ENCODE peak calls at places on chromosomes 3 and 15, in eight cellular contexts. One of them, this sample, is unnamed.

GRCh38 chr15:81531141-81531592 is 157.2 kb upstream of the TMC3 start:
- DNase-seq in esophagus squamous epithelium: no peak
- DNase-seq in CD8-positive, alpha-beta memory T cell: no peak
- DNase-seq in SW 1271: no peak
- DNase-seq in non-pigmented ciliary epithelial cell: no peak
- DNase-seq in germinal center: no peak
- DNase-seq in NCI-H1092: no peak
- DNase-seq in stimulated activated CD4-positive, alpha-beta T cell treated with anti-CD3 and anti-CD28 coated beads, Interleukin-2, amount 100 ng/mL, for 48 hours: no peak
- DNase-seq in this sample: no peak

GRCh38 chr3:189631409-189631808 is 220 bp downstream of the TP63 start:
- DNase-seq in esophagus squamous epithelium: no peak
- DNase-seq in CD8-positive, alpha-beta memory T cell: no peak
- DNase-seq in SW 1271: no peak
- DNase-seq in non-pigmented ciliary epithelial cell: no peak
- DNase-seq in germinal center: no peak
- DNase-seq in NCI-H1092: no peak
- DNase-seq in stimulated activated CD4-positive, alpha-beta T cell treated with anti-CD3 and anti-CD28 coated beads, Interleukin-2, amount 100 ng/mL, for 48 hours: no peak
- DNase-seq in this sample: no peak

GRCh38 chr3:117818592-117818991 is 1109.0 kb downstream of the TUSC7 start:
- DNase-seq in esophagus squamous epithelium: no peak
- DNase-seq in CD8-positive, alpha-beta memory T cell: no peak
- DNase-seq in SW 1271: no peak
- DNase-seq in non-pigmented ciliary epithelial cell: no peak
- DNase-seq in germinal center: no peak
- DNase-seq in NCI-H1092: no peak
- DNase-seq in stimulated activated CD4-positive, alpha-beta T cell treated with anti-CD3 and anti-CD28 coated beads, Interleukin-2, amount 100 ng/mL, for 48 hours: no peak
- DNase-seq in this sample: no peak

GRCh38 chr3:127320529-127321121 is 32.8 kb upstream of the PRR20G start:
- DNase-seq in esophagus squamous epithelium: no peak
- DNase-seq in CD8-positive, alpha-beta memory T cell: no peak
- DNase-seq in SW 1271: no peak
- DNase-seq in non-pigmented ciliary epithelial cell: no peak
- DNase-seq in germinal center: no peak
- DNase-seq in NCI-H1092: no peak
- DNase-seq in stimulated activated CD4-positive, alpha-beta T cell treated with anti-CD3 and anti-CD28 coated beads, Interleukin-2, amount 100 ng/mL, for 48 hours: no peak
- DNase-seq in this sample: no peak

GRCh38 chr3:101888653-101889052 is 39.3 kb downstream of the NFKBIZ start:
- DNase-seq in esophagus squamous epithelium: no peak
- DNase-seq in CD8-positive, alpha-beta memory T cell: no peak
- DNase-seq in SW 1271: no peak
- DNase-seq in non-pigmented ciliary epithelial cell: no peak
- DNase-seq in germinal center: no peak
- DNase-seq in NCI-H1092: no peak
- DNase-seq in stimulated activated CD4-positive, alpha-beta T cell treated with anti-CD3 and anti-CD28 coated beads, Interleukin-2, amount 100 ng/mL, for 48 hours: no peak
- DNase-seq in this sample: no peak

GRCh38 chr3:15439476-15439875 is 12.1 kb downstream of the EAF1 start:
- DNase-seq in esophagus squamous epithelium: no peak
- DNase-seq in CD8-positive, alpha-beta memory T cell: no peak
- DNase-seq in SW 1271: no peak
- DNase-seq in non-pigmented ciliary epithelial cell: no peak
- DNase-seq in germinal center: no peak
- DNase-seq in NCI-H1092: no peak
- DNase-seq in stimulated activated CD4-positive, alpha-beta T cell treated with anti-CD3 and anti-CD28 coated beads, Interleukin-2, amount 100 ng/mL, for 48 hours: no peak
- DNase-seq in this sample: no peak

GRCh38 chr3:126968328-126968994 is 14.5 kb upstream of the PLXNA1 start:
- DNase-seq in esophagus squamous epithelium: no peak
- DNase-seq in CD8-positive, alpha-beta memory T cell: no peak
- DNase-seq in SW 1271: no peak
- DNase-seq in non-pigmented ciliary epithelial cell: no peak
- DNase-seq in germinal center: no peak
- DNase-seq in NCI-H1092: no peak
- DNase-seq in stimulated activated CD4-positive, alpha-beta T cell treated with anti-CD3 and anti-CD28 coated beads, Interleukin-2, amount 100 ng/mL, for 48 hours: no peak
- DNase-seq in this sample: no peak

GRCh38 chr3:66378256-66378655 is 122.6 kb downstream of the LRIG1 start:
- DNase-seq in esophagus squamous epithelium: no peak
- DNase-seq in CD8-positive, alpha-beta memory T cell: peak; percentile 27
- DNase-seq in SW 1271: no peak
- DNase-seq in non-pigmented ciliary epithelial cell: no peak
- DNase-seq in germinal center: peak; percentile 38
- DNase-seq in NCI-H1092: no peak
- DNase-seq in stimulated activated CD4-positive, alpha-beta T cell treated with anti-CD3 and anti-CD28 coated beads, Interleukin-2, amount 100 ng/mL, for 48 hours: peak; percentile 44
- DNase-seq in this sample: peak; percentile 27

GRCh38 chr3:8443829-8444791 is 57.5 kb upstream of the LMCD1 start:
- DNase-seq in esophagus squamous epithelium: peak; percentile 17
- DNase-seq in CD8-positive, alpha-beta memory T cell: no peak
- DNase-seq in SW 1271: peak; percentile 93
- DNase-seq in non-pigmented ciliary epithelial cell: peak; percentile 99
- DNase-seq in germinal center: no peak
- DNase-seq in NCI-H1092: peak; percentile 53
- DNase-seq in stimulated activated CD4-positive, alpha-beta T cell treated with anti-CD3 and anti-CD28 coated beads, Interleukin-2, amount 100 ng/mL, for 48 hours: no peak
- DNase-seq in this sample: peak; percentile 67

GRCh38 chr3:160437083-160437455 is 12.5 kb downstream of the TRIM59 start:
- DNase-seq in esophagus squamous epithelium: no peak
- DNase-seq in CD8-positive, alpha-beta memory T cell: no peak
- DNase-seq in SW 1271: no peak
- DNase-seq in non-pigmented ciliary epithelial cell: no peak
- DNase-seq in germinal center: no peak
- DNase-seq in NCI-H1092: no peak
- DNase-seq in stimulated activated CD4-positive, alpha-beta T cell treated with anti-CD3 and anti-CD28 coated beads, Interleukin-2, amount 100 ng/mL, for 48 hours: no peak
- DNase-seq in this sample: no peak

GRCh38 chr15:42349178-42349577 is 10.1 kb upstream of the CAPN3 start:
- DNase-seq in esophagus squamous epithelium: no peak
- DNase-seq in CD8-positive, alpha-beta memory T cell: no peak
- DNase-seq in SW 1271: no peak
- DNase-seq in non-pigmented ciliary epithelial cell: peak; percentile 71
- DNase-seq in germinal center: no peak
- DNase-seq in NCI-H1092: no peak
- DNase-seq in stimulated activated CD4-positive, alpha-beta T cell treated with anti-CD3 and anti-CD28 coated beads, Interleukin-2, amount 100 ng/mL, for 48 hours: no peak
- DNase-seq in this sample: no peak

GRCh38 chr3:29311805-29312204 is 30.9 kb downstream of the RBMS3 start:
- DNase-seq in esophagus squamous epithelium: no peak
- DNase-seq in CD8-positive, alpha-beta memory T cell: no peak
- DNase-seq in SW 1271: no peak
- DNase-seq in non-pigmented ciliary epithelial cell: no peak
- DNase-seq in germinal center: no peak
- DNase-seq in NCI-H1092: no peak
- DNase-seq in stimulated activated CD4-positive, alpha-beta T cell treated with anti-CD3 and anti-CD28 coated beads, Interleukin-2, amount 100 ng/mL, for 48 hours: no peak
- DNase-seq in this sample: no peak

GRCh38 chr3:14537590-14538450 is 2.3 kb downstream of the GRIP2 start:
- DNase-seq in esophagus squamous epithelium: no peak
- DNase-seq in CD8-positive, alpha-beta memory T cell: no peak
- DNase-seq in SW 1271: no peak
- DNase-seq in non-pigmented ciliary epithelial cell: no peak
- DNase-seq in germinal center: peak; percentile 23
- DNase-seq in NCI-H1092: no peak
- DNase-seq in stimulated activated CD4-positive, alpha-beta T cell treated with anti-CD3 and anti-CD28 coated beads, Interleukin-2, amount 100 ng/mL, for 48 hours: no peak
- DNase-seq in this sample: peak; percentile 52

GRCh38 chr3:98690876-98691275 is 72.3 kb upstream of the ST3GAL6 start:
- DNase-seq in esophagus squamous epithelium: no peak
- DNase-seq in CD8-positive, alpha-beta memory T cell: no peak
- DNase-seq in SW 1271: no peak
- DNase-seq in non-pigmented ciliary epithelial cell: peak; percentile 13
- DNase-seq in germinal center: no peak
- DNase-seq in NCI-H1092: no peak
- DNase-seq in stimulated activated CD4-positive, alpha-beta T cell treated with anti-CD3 and anti-CD28 coated beads, Interleukin-2, amount 100 ng/mL, for 48 hours: no peak
- DNase-seq in this sample: no peak

GRCh38 chr3:50591196-50591741 is 20.3 kb downstream of the CISH start:
- DNase-seq in esophagus squamous epithelium: no peak
- DNase-seq in CD8-positive, alpha-beta memory T cell: no peak
- DNase-seq in SW 1271: no peak
- DNase-seq in non-pigmented ciliary epithelial cell: no peak
- DNase-seq in germinal center: no peak
- DNase-seq in NCI-H1092: no peak
- DNase-seq in stimulated activated CD4-positive, alpha-beta T cell treated with anti-CD3 and anti-CD28 coated beads, Interleukin-2, amount 100 ng/mL, for 48 hours: no peak
- DNase-seq in this sample: no peak

This sample was measured in BE2C.